ENCODE peak calls at places on chromosomes 12 and 14, in seven cellular contexts. H is HepG2, E is SK-N-SH, I is GM12892, Q is K562, L is GM12878, J is H1. G is an unnamed sample.
A peak's percentile ranks its signal among the peaks of the same experiment; 100 is the strongest.

GRCh38 chr14:26486922-26487321 is 110.9 kb downstream of the NOVA1 start:
- DNase-seq in H (no peak), E (no peak), I (no peak), Q (no peak), L (no peak), J (no peak), G (no peak)

GRCh38 chr12:52130695-52131094 is 51.2 kb downstream of the SMIM41 start:
- DNase-seq in H (no peak), E (peak; percentile 5), I (peak; percentile 1), Q (no peak), L (no peak), J (no peak), G (peak; percentile 10)

GRCh38 chr12:15855646-15856045 is 26.5 kb upstream of the STRAP start:
- DNase-seq in H (no peak), E (no peak), I (no peak), Q (no peak), L (no peak), J (no peak), G (no peak)

GRCh38 chr12:76384560-76384959 is 36.3 kb upstream of the BBS10 start:
- DNase-seq in H (no peak), E (no peak), I (no peak), Q (no peak), L (no peak), J (no peak), G (no peak)

GRCh38 chr12:15801770-15802393 is 12.7 kb upstream of the EPS8 start:
- DNase-seq in H (no peak), E (no peak), I (no peak), Q (no peak), L (no peak), J (no peak), G (no peak)

GRCh38 chr12:132777614-132778013 is 16.0 kb upstream of the ANKLE2 start:
- DNase-seq in H (no peak), E (no peak), I (no peak), Q (no peak), L (no peak), J (no peak), G (no peak)

GRCh38 chr14:104393898-104394605 is 185.5 kb upstream of the C14orf180 start:
- DNase-seq in H (no peak), E (peak; percentile 80), I (no peak), Q (no peak), L (no peak), J (no peak), G (no peak)

GRCh38 chr12:86256169-86256568 is at the start of gene MGAT4C:
- DNase-seq in H (no peak), E (no peak), I (no peak), Q (no peak), L (no peak), J (no peak), G (no peak)

GRCh38 chr12:116559330-116560080 is at the start of gene MAP1LC3B2:
- DNase-seq in H (peak; percentile 15), E (no peak), I (no peak), Q (peak; percentile 87), L (peak; percentile 97), J (no peak), G (peak; percentile 43)

GRCh38 chr12:89353188-89353822 is 1.0 kb upstream of the DUSP6 start:
- DNase-seq in H (peak; percentile 89), E (peak; percentile 94), I (peak; percentile 27), Q (no peak), L (no peak), J (no peak), G (peak; percentile 21)

DNA sequence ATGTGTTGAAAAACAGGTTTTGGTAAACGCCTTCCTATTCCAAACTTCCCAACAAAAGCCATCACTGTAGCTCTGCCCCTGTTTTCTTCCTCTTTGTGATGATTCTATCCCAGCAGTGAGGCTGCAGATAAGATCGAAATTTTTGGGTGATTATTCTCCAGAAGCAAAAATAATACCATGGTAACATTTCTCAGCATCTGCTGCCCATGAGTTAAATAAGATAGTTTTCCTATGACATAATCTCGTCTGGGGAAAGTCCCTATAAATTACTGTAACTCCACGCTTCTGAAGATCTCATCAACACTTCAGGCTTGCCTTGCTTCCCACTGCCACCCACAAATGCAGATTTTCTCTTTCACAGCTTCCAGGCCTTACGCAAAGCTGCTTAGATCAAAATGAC is 24.5 kb upstream of the PTPRB start:
- DNase-seq in H (no peak), E (no peak), I (no peak), Q (no peak), L (no peak), J (no peak), G (no peak)
- TF ChIP-seq TAF1 in H (no peak), E (no peak), I (no peak), Q (no peak), L (no peak), J (no peak), G (no peak)

DNA sequence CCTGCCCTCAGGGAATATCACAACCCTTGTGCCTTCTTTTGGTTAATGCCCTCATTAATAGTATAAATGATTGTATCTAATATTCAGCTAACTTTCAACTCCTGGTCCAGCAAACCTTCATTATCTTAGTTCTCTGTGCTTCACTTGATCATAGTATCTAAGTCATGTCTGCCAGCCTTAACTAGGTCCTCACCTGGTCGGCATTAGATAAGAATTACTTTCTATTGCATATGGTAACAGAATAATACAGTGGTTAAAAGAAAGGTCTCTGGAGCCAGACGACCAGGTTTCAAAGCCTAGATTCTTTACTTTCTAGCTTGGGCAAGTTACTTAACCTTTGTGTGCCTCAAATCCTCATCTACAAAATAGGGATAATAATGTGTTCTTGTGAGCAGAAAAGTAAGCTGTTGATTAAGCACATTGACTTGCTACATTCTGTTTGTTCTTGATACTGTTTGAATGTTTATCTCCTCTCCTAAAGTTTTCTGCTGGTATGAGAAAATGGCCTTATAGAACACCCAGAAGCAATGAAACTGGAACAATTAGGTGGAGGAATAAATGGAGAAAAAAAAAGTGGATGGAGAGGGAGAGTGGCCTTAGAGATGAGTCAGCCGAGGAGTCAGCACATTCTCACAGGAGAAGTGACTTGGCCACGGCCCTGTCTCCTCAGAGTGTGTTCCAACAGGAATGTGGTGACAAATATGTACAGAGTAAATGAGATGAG is 176.1 kb downstream of the SLC25A21 start:
- DNase-seq in H (no peak), E (no peak), I (no peak), Q (no peak), L (no peak), J (no peak), G (no peak)
- TF ChIP-seq TAF1 in H (no peak), E (no peak), I (no peak), Q (no peak), L (no peak), J (no peak), G (no peak)

DNA sequence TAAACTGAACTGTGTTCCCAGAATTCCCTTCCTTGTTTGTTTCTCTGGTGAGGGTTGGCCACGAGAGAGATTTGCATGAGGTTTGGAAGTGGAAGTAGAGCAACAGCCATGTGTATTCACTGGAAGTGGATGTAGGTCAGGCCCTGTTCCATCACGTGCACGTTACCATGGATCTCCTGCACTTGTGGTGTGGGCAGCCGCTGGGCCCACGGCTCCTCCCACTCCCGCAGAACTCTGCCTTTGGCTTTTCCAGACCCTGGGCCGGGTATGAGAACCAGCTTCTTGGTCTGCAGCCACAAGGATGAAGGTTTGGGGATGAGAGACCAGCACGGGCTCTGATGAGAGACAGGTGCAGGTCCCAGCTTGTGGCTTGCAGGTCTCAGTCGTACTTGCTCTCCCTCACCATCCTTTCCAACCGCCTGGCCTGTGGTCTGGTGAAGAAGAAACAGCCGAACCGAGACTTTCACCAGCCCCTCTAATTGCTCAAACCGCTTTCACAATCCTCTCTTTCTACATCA is 94.9 kb downstream of the DUSP16 start:
- DNase-seq in H (no peak), E (no peak), I (no peak), Q (no peak), L (no peak), J (no peak), G (no peak)
- TF ChIP-seq TAF1 in H (no peak), E (no peak), I (no peak), Q (no peak), L (no peak), J (no peak), G (no peak)

GRCh38 chr12:47964102-47964723 is 817 bp downstream of the TMEM106C start:
- DNase-seq in H (no peak), E (peak; percentile 58), I (no peak), Q (no peak), L (no peak), J (no peak), G (no peak)
- TF ChIP-seq TAF1 in H (no peak), E (no peak), I (no peak), Q (no peak), L (no peak), J (no peak), G (no peak)

DNA sequence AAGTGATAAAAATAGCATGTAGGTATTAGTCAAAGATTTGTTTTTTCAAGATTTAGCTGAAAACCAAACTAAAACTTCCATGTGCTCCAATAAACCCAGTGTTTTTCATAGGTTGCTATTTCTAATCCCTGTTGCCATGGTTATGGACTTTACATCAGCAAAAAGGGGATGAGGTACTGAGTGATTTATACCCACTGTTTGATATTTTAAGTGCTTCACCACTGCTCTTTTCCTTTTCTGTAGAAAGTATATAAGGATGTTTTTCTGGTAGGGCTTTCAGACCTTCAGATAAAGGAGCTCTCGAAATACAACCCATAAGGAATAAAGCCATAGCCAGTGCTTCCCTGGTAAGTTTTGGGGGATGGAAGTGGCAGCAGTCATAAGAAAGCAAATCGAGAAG is at the start of gene OTOGL:
- DNase-seq in H (no peak), E (no peak), I (no peak), Q (no peak), L (no peak), J (no peak), G (no peak)
- TF ChIP-seq TAF1 in H (no peak), E (no peak), I (no peak), Q (no peak), L (no peak), J (no peak), G (no peak)

DNA sequence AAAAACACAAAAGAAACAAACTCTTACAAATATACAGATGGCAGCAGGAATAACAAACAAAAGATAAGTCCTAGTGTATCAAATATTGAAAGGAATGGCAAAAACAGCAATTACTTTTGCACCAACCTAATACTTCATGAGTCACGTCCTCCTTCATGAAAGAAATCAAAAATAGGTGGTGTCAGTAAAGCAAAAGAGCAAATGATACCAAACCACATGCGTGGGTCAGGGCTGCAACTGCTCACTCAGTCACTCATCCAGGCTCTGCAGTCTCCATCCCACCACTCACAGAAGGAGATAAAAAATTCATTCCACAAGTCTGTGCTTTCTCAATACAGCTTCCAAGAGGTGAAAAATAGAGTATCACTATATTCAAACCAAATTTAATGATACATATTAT is 11.7 kb downstream of the ATG14 start:
- DNase-seq in H (no peak), E (no peak), I (no peak), Q (no peak), L (no peak), J (no peak), G (no peak)
- TF ChIP-seq TAF1 in H (no peak), E (no peak), I (no peak), Q (no peak), L (no peak), J (no peak), G (no peak)